ENCODE peak calls at places on chromosome 11, in six cellular contexts. R is OCI-LY7, Z is astrocyte of the spinal cord, L is SK-N-SH, V is HCT116, X is AG09319. Q is an unnamed sample.

GRCh38 chr11:36212507-36212906 is 76.7 kb downstream of the COMMD9 start:
- DNase-seq in R (no peak), Z (no peak), L (no peak), V (no peak), X (no peak), Q (no peak)

GRCh38 chr11:74055938-74056337 is 47.1 kb upstream of the UCP3 start:
- DNase-seq in R (no peak), Z (peak; percentile 76), L (no peak), V (peak; percentile 4), X (no peak), Q (peak; percentile 71)

GRCh38 chr11:64842366-64842759 is 2.1 kb downstream of the CDC42BPG start:
- DNase-seq in R (no peak), Z (no peak), L (no peak), V (no peak), X (no peak), Q (no peak)

GRCh38 chr11:62842171-62842717 is 2.9 kb upstream of the WDR74 start:
- DNase-seq in R (peak; percentile 63), Z (no peak), L (no peak), V (no peak), X (no peak), Q (no peak)

GRCh38 chr11:2122907-2123627 is 16.1 kb downstream of the IGF2 start:
- DNase-seq in R (no peak), Z (no peak), L (no peak), V (no peak), X (no peak), Q (no peak)

GRCh38 chr11:1338201-1339065 is 29.0 kb upstream of the TOLLIP start:
- DNase-seq in R (no peak), Z (no peak), L (peak; percentile 15), V (no peak), X (no peak), Q (no peak)

GRCh38 chr11:119051440-119052162 is 5.4 kb downstream of the HYOU1 start:
- DNase-seq in R (no peak), Z (no peak), L (no peak), V (no peak), X (no peak), Q (no peak)

GRCh38 chr11:118572914-118573550 is 823 bp downstream of the ARCN1 start:
- DNase-seq in R (peak; percentile 51), Z (peak; percentile 28), L (peak; percentile 22), V (peak; percentile 8), X (no peak), Q (peak; percentile 49)

GRCh38 chr11:34754171-34754823 is 133.4 kb downstream of the EHF start:
- DNase-seq in R (no peak), Z (no peak), L (no peak), V (no peak), X (no peak), Q (no peak)

GRCh38 chr11:18853086-18853720 is 61.6 kb upstream of the PTPN5 start:
- DNase-seq in R (peak; percentile 41), Z (peak; percentile 11), L (peak; percentile 21), V (peak; percentile 21), X (no peak), Q (peak; percentile 11)

GRCh38 chr11:58075781-58076180 is 45.0 kb downstream of the OR6Q1 start:
- DNase-seq in R (no peak), Z (no peak), L (no peak), V (no peak), X (no peak), Q (peak; percentile 62)

GRCh38 chr11:74025467-74026166 is 16.7 kb upstream of the UCP3 start:
- DNase-seq in R (no peak), Z (peak; percentile 34), L (no peak), V (no peak), X (no peak), Q (peak; percentile 74)

GRCh38 chr11:63666874-63667273 is 4.3 kb downstream of the ATL3 start:
- DNase-seq in R (no peak), Z (no peak), L (no peak), V (no peak), X (no peak), Q (peak; percentile 66)

GRCh38 chr11:116371146-116371545 is 401.6 kb downstream of the BUD13 start:
- DNase-seq in R (no peak), Z (no peak), L (peak; percentile 64), V (no peak), X (no peak), Q (no peak)

GRCh38 chr11:116364357-116364756 is 408.4 kb downstream of the BUD13 start:
- DNase-seq in R (no peak), Z (no peak), L (no peak), V (no peak), X (no peak), Q (no peak)

GRCh38 chr11:116366980-116367640 is 405.7 kb downstream of the BUD13 start:
- DNase-seq in R (no peak), Z (peak; percentile 57), L (peak; percentile 1), V (no peak), X (no peak), Q (no peak)

GRCh38 chr11:116360542-116360941 is 412.2 kb downstream of the BUD13 start:
- DNase-seq in R (no peak), Z (no peak), L (no peak), V (no peak), X (no peak), Q (no peak)

GRCh38 chr11:116366451-116366850 is 406.3 kb downstream of the BUD13 start:
- DNase-seq in R (no peak), Z (no peak), L (peak; percentile 20), V (no peak), X (no peak), Q (no peak)
- TF ChIP-seq CTCF in R (no peak), Z (no peak), L (no peak), V (peak; percentile 15), X (no peak), Q (no peak)

GRCh38 chr11:108222686-108223448 is at the start of gene ATM:
- DNase-seq in R (peak; percentile 98), Z (peak; percentile 99), L (peak; percentile 91), V (peak; percentile 98), X (peak; percentile 98), Q (peak; percentile 99)
- TF ChIP-seq CTCF in R (peak; percentile 79), Z (peak; percentile 89), L (peak; percentile 76), V (peak; percentile 82), X (peak; percentile 90), Q (peak; percentile 79)

GRCh38 chr11:82864268-82864667 is 36.0 kb downstream of the PRCP start:
- DNase-seq in R (peak; percentile 50), Z (peak; percentile 36), L (peak; percentile 54), V (peak; percentile 32), X (peak; percentile 10), Q (peak; percentile 51)
- TF ChIP-seq CTCF in R (peak; percentile 79), Z (peak; percentile 77), L (peak; percentile 75), V (peak; percentile 75), X (peak; percentile 54), Q (peak; percentile 81)

GRCh38 chr11:46298699-46299424 is 21.4 kb downstream of the CREB3L1 start:
- DNase-seq in R (no peak), Z (peak; percentile 85), L (no peak), V (no peak), X (no peak), Q (peak; percentile 84)

GRCh38 chr11:46302866-46303265 is 25.4 kb downstream of the CREB3L1 start:
- DNase-seq in R (peak; percentile 29), Z (no peak), L (no peak), V (no peak), X (no peak), Q (no peak)

GRCh38 chr11:46296520-46297448 is 19.3 kb downstream of the CREB3L1 start:
- DNase-seq in R (no peak), Z (peak; percentile 96), L (peak; percentile 48), V (no peak), X (peak; percentile 77), Q (peak; percentile 81)

GRCh38 chr11:46300270-46300669 is 22.8 kb downstream of the CREB3L1 start:
- DNase-seq in R (no peak), Z (no peak), L (no peak), V (no peak), X (no peak), Q (no peak)

GRCh38 chr11:46299425-46300067 is 22.1 kb downstream of the CREB3L1 start:
- DNase-seq in R (no peak), Z (no peak), L (no peak), V (no peak), X (no peak), Q (peak; percentile 56)
- TF ChIP-seq CTCF in R (no peak), Z (no peak), L (no peak), V (no peak), X (no peak), Q (peak; percentile 48)

Q was measured in HFFc6.